ENCODE peak calls at places on chromosomes 12 and 14, in seven cellular contexts. B is fibroblast of lung, H is neural progenitor cell, Z is HCT116, K is mammary epithelial cell, F is GM23248, D is astrocyte. C is an unnamed sample.

GRCh38 chr12:129186952-129187351 is 333.7 kb downstream of the GLT1D1 start:
- DNase-seq in B (no peak), F (no peak), D (no peak), Z (no peak), H (peak; percentile 18), K (no peak), C (no peak)

GRCh38 chr12:3168775-3169221 is 91.6 kb downstream of the TSPAN9 start:
- DNase-seq in F (peak; percentile 98), K (peak; percentile 96), D (peak; percentile 97), H (no peak), Z (peak; percentile 72), B (peak; percentile 83), C (no peak)

GRCh38 chr12:94148841-94149780 is 734 bp downstream of the PLXNC1 start:
- DNase-seq in B (peak; percentile 49), Z (no peak), H (peak; percentile 78), F (peak; percentile 57), K (peak; percentile 17), D (peak; percentile 24), C (peak; percentile 70)

GRCh38 chr12:18383203-18383602 is 121.9 kb downstream of the PIK3C2G start:
- DNase-seq in D (peak; percentile 91), Z (no peak), K (peak; percentile 63), B (peak; percentile 90), H (no peak), F (peak; percentile 85), C (no peak)

GRCh38 chr12:110744697-110745264 is 2.1 kb upstream of the PPP1CC start:
- DNase-seq in F (peak; percentile 48), D (no peak), H (peak; percentile 6), Z (no peak), B (no peak), K (peak; percentile 77), C (no peak)

GRCh38 chr12:26651566-26652188 is 181.3 kb downstream of the ITPR2 start:
- DNase-seq in K (peak; percentile 67), D (peak; percentile 77), F (peak; percentile 77), H (peak; percentile 73), B (peak; percentile 78), Z (peak; percentile 41), C (peak; percentile 32)

GRCh38 chr12:102702447-102703114 is 214.5 kb downstream of the PAH start:
- DNase-seq in Z (peak; percentile 36), F (peak; percentile 67), H (peak; percentile 37), K (peak; percentile 20), D (peak; percentile 22), B (peak; percentile 65), C (peak; percentile 69)

GRCh38 chr12:62866451-62867082 is 68.4 kb downstream of the PPM1H start:
- DNase-seq in F (peak; percentile 53), D (peak; percentile 89), B (peak; percentile 33), K (peak; percentile 56), Z (no peak), H (no peak), C (no peak)

GRCh38 chr14:104634031-104634760 is 29.6 kb upstream of the TMEM179 start:
- DNase-seq in H (no peak), D (no peak), F (no peak), B (no peak), Z (no peak), K (no peak), C (no peak)

GRCh38 chr12:102344691-102345090 is 135.7 kb downstream of the IGF1 start:
- DNase-seq in Z (no peak), H (no peak), B (no peak), K (no peak), D (no peak), F (no peak), C (no peak)

GRCh38 chr14:100106661-100107112 is 41.5 kb downstream of the EVL start:
- DNase-seq in F (no peak), H (no peak), D (no peak), Z (no peak), K (no peak), B (no peak), C (no peak)

GRCh38 chr14:105335735-105336476 is 21.4 kb downstream of the PACS2 start:
- DNase-seq in D (no peak), Z (no peak), F (no peak), K (no peak), H (no peak), B (no peak), C (no peak)

GRCh38 chr12:99670635-99671034 is 23.1 kb downstream of the GARIN6 start:
- DNase-seq in Z (no peak), D (peak; percentile 47), H (no peak), K (no peak), B (no peak), F (peak; percentile 25), C (no peak)

GRCh38 chr12:63863658-63864455 is 19.4 kb downstream of the SRGAP1 start:
- DNase-seq in K (no peak), B (no peak), D (no peak), Z (no peak), H (no peak), F (no peak), C (no peak)

GRCh38 chr12:4270670-4271432 is 2.7 kb upstream of the CCND2 start:
- DNase-seq in D (no peak), K (no peak), F (peak; percentile 29), Z (no peak), H (peak; percentile 74), B (peak; percentile 37), C (peak; percentile 64)

GRCh38 chr12:4271433-4272013 is 2.0 kb upstream of the CCND2 start:
- DNase-seq in H (peak; percentile 73), Z (no peak), B (no peak), F (peak; percentile 39), D (no peak), K (no peak), C (peak; percentile 59)

GRCh38 chr12:4272976-4273650 is 449 bp upstream of the CCND2 start:
- DNase-seq in B (no peak), D (no peak), F (no peak), Z (no peak), K (no peak), H (peak; percentile 55), C (peak; percentile 51)

GRCh38 chr12:4273651-4274395 is at the start of gene CCND2:
- DNase-seq in K (peak; percentile 89), D (peak; percentile 56), Z (no peak), H (peak; percentile 92), B (peak; percentile 94), F (peak; percentile 70), C (peak; percentile 91)

GRCh38 chr12:4272014-4272975 is 1.3 kb upstream of the CCND2 start:
- DNase-seq in D (peak; percentile 39), B (peak; percentile 86), F (peak; percentile 43), Z (no peak), K (peak; percentile 79), H (peak; percentile 90), C (peak; percentile 95)
- TF ChIP-seq EZH2 in D (peak; percentile 93), B (peak; percentile 97), F (no peak), Z (no peak), K (no peak), H (no peak), C (no peak)

DNA sequence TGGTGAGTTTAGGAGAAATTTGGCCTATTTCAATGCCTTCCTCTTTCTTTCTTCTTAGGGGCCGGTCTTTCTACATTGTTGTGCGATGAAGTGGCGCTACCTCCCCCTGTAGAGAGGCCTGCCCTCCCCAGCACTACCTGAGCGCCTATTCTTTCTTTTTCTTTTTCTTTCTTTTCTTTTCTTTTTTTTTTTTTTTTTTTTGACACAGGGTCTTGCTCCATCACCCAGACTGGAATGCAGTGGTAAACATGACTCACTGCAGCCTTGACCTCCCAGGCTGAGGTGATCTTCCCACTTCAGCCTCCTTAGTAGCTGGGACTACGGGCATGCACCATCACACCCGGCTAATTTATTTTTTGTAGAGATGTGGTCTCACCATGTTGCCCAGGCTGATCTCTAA is 136.1 kb upstream of the MAX start:
- DNase-seq in K (peak; percentile 78), D (peak; percentile 91), B (peak; percentile 87), Z (no peak), F (peak; percentile 84), H (no peak), C (no peak)
- H3K9ac ChIP-seq in K (no peak overlapping the region), D (peak overlapping the region; percentile 69), B (no peak overlapping the region), Z (peak overlapping the region; percentile 42), F (peak overlapping the region; percentile 38), H (no peak overlapping the region), C (no peak overlapping the region)

DNA sequence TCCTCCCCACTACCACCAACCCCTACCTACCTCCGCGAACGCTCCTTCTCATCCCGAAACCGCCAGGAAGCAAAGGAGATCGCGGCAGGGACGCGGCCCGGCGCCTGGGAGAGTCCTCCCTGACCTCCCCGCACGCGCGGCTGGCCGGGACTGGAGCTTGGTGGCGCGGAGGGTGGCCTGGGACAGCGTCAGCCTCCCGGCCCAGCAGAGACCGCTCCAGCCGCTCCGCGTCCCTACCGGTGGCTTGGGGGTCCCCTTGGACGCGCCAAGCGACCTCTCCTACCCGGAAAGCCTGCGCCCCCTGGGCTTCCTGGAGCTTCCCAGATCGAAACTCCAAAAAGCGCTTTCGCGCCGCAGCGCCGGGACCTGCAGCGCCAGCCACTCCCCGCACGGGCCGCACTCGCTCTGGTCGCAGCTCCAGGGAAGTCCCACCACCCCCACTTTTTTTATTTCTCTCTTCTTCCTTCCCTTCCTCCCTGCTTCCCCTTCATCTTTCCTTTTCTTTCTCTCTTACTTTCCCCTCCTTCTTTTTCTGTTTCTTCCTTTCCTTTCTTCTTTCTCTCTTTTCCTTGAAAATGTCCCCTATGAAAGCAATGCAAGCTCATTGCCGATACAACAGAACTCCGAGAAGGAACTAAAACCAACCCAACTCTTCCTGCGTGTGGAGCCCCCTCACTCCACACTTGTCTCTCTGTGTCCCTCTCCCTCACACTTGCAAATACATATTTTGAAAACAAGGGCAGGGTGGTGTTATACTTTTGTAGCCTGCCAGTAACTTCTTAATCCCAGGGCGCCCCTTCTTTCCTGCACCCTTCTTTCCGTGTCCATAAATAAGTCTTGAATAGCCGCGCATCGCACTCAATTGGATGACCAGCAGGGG is 3.8 kb downstream of the DIO3 start:
- DNase-seq in D (no peak), K (no peak), B (no peak), Z (no peak), F (no peak), H (peak; percentile 74), C (no peak)
- TF ChIP-seq EZH2 in D (peak; percentile 42), K (peak; percentile 6), B (no peak), Z (no peak), F (no peak), H (peak; percentile 80), C (no peak)

GRCh38 chr12:108582981-108583770 is 14.7 kb downstream of the TMEM119 start:
- DNase-seq in Z (no peak), B (no peak), F (no peak), H (no peak), D (no peak), K (no peak), C (no peak)

GRCh38 chr12:108581311-108582227 is 16.3 kb downstream of the TMEM119 start:
- DNase-seq in Z (no peak), F (no peak), K (no peak), D (no peak), H (no peak), B (no peak), C (no peak)

GRCh38 chr12:108583971-108584370 is 13.9 kb downstream of the TMEM119 start:
- DNase-seq in B (no peak), H (peak; percentile 12), K (no peak), Z (no peak), F (no peak), D (no peak), C (no peak)

GRCh38 chr12:108580531-108580930 is 17.4 kb downstream of the TMEM119 start:
- DNase-seq in H (no peak), K (no peak), Z (no peak), F (no peak), B (no peak), D (no peak), C (no peak)

DNA sequence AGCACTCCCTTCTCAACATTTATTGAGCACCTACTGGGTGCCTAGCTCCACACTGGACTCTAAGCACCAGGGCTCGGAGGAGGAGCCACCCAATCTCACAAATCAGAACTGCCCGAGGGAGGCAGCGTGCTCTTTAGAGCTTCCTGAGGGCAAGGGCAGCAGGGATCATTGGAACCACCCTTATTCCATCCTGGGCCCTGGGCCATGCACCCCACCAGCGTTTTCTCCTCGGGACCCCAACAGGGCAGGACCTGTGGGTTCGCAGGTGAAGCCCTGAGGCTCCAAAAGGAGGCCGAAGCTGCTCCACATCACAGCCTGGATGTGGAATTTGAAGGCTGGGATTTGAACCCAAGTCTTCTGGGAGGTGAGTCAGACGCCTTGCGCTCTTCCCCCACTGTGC is 15.4 kb downstream of the TMEM119 start:
- DNase-seq in Z (no peak), F (no peak), K (no peak), H (no peak), B (no peak), D (no peak), C (no peak)
- H3K9ac ChIP-seq in Z (no peak overlapping the region), F (no peak overlapping the region), K (no peak overlapping the region), H (no peak overlapping the region), B (no peak overlapping the region), D (no peak overlapping the region), C (no peak overlapping the region)

C was measured in MM.1S.